ENCODE peak calls at places on chromosomes 2 and 18, in five cellular contexts. J is fibroblast of lung, U is cardiac fibroblast, G is psoas muscle, D is NB4. M is an unnamed sample.

GRCh38 chr18:70107037-70107436 is 98.5 kb downstream of the RTTN start:
- DNase-seq in J (peak; percentile 20), D (no peak), G (no peak), U (no peak), M (peak; percentile 22)

GRCh38 chr2:42510930-42511271 is 17.1 kb upstream of the KCNG3 start:
- DNase-seq in G (no peak), D (no peak), J (no peak), U (no peak), M (no peak)

GRCh38 chr18:6959110-6959509 is 158.5 kb downstream of the LAMA1 start:
- DNase-seq in G (no peak), J (no peak), D (no peak), U (peak; percentile 7), M (no peak)

GRCh38 chr18:46428368-46428767 is 228.7 kb downstream of the LOXHD1 start:
- DNase-seq in G (no peak), U (no peak), D (no peak), J (no peak), M (no peak)

GRCh38 chr2:56169521-56169920 is 14.3 kb upstream of the CCDC85A start:
- DNase-seq in U (no peak), D (no peak), G (no peak), J (no peak), M (no peak)

GRCh38 chr2:105626391-105626990 is 118.2 kb upstream of the NCK2 start:
- DNase-seq in U (no peak), J (no peak), G (no peak), D (no peak), M (no peak)

GRCh38 chr2:144358979-144359541 is 160.9 kb downstream of the ZEB2 start:
- DNase-seq in J (peak; percentile 49), U (peak; percentile 85), D (no peak), G (no peak), M (peak; percentile 34)

GRCh38 chr2:201118957-201119848 is 3.2 kb downstream of the CFLAR start:
- DNase-seq in J (peak; percentile 52), D (peak; percentile 86), U (peak; percentile 65), G (no peak), M (peak; percentile 57)

GRCh38 chr18:28816155-28816554 is 639.2 kb upstream of the CDH2 start:
- DNase-seq in G (no peak), D (no peak), J (no peak), U (no peak), M (no peak)

GRCh38 chr2:25700221-25700660 is 26.9 kb upstream of the DTNB start:
- DNase-seq in G (no peak), D (peak; percentile 60), J (peak; percentile 78), U (peak; percentile 61), M (peak; percentile 51)

GRCh38 chr2:215015421-215015820 is 123.0 kb downstream of the ABCA12 start:
- DNase-seq in D (no peak), U (no peak), G (no peak), J (no peak), M (no peak)

GRCh38 chr2:239801404-239802100 is 223.6 kb downstream of the NDUFA10 start:
- DNase-seq in U (no peak), J (no peak), G (no peak), D (no peak), M (no peak)

GRCh38 chr2:64952896-64953482 is 36.2 kb upstream of the SLC1A4 start:
- DNase-seq in U (peak; percentile 84), D (no peak), J (peak; percentile 96), G (no peak), M (peak; percentile 43)

GRCh38 chr2:140905078-140905781 is 1225.6 kb downstream of the LRP1B start:
- DNase-seq in G (no peak), D (no peak), J (no peak), U (no peak), M (no peak)

GRCh38 chr2:47007826-47008225 is 92.2 kb upstream of the MCFD2 start:
- DNase-seq in G (no peak), D (no peak), J (no peak), U (no peak), M (no peak)

GRCh38 chr2:26621469-26622199 is 19.5 kb downstream of the CIB4 start:
- DNase-seq in G (no peak), U (peak; percentile 31), D (no peak), J (peak; percentile 49), M (no peak)

GRCh38 chr2:238841542-238842181 is 6.2 kb upstream of the TWIST2 start:
- DNase-seq in G (no peak), D (no peak), U (peak; percentile 28), J (no peak), M (no peak)

DNA sequence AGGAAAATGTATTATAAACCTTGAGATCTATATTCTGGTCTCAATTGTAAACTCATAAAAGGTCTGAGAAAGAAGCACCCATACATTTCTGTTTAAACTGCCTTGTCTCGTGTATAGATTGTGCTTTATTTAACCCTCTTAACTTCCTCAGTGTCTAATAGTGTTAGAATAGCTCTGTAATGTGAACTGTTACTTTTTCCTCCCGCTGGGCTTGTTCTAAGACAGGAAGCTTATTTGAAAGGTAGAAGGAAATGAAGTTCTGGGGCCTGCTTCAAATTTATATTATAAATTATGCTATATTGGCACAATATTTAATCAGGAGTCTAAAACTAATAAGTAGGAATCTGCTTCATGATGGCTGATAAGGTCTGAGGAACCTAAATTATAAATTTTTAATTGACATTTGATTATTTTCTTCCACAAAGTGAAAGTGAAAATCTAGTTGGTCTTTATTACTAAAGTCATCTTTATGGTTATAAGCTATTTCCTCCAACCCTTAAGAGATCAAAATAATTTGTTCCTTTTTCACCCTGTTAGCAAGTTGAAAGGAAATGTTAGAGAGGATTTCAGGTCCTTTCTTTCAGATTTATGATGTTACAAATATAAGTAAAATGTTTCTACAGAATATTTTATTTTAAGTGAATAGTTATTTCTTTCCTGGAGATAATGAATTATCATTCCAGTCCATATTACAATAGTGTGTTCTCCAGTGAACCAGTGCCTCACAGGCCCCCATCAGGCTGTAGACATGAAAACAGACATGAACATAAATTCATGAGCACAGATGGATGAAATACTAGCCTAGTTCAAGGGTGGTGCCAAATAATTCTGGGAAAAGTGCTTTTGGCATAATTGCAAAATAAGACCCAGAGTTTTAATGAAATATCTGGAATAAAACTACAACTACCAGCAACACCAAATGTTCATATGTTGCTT is 7.9 kb downstream of the MFSD6 start:
- DNase-seq in J (no peak), D (no peak), G (no peak), U (no peak), M (no peak)
- H3K4me3 ChIP-seq in J (no peak overlapping the region), D (no peak overlapping the region), G (no peak overlapping the region), U (no peak overlapping the region), M (no peak overlapping the region)

GRCh38 chr2:177212106-177212894 is at the start of gene HNRNPA3:
- DNase-seq in G (peak; percentile 100), J (peak; percentile 99), D (peak; percentile 99), U (peak; percentile 99), M (peak; percentile 99)
- TF ChIP-seq CTCF in G (no peak), J (peak; percentile 20), D (no peak), U (no peak), M (peak; percentile 13)

GRCh38 chr2:213067888-213068287 is 83.5 kb downstream of the IKZF2 start:
- DNase-seq in J (no peak), G (no peak), U (peak; percentile 43), D (no peak), M (no peak)

GRCh38 chr2:213065583-213066444 is 85.6 kb downstream of the IKZF2 start:
- DNase-seq in D (peak; percentile 25), J (peak; percentile 65), U (peak; percentile 64), G (no peak), M (peak; percentile 70)

GRCh38 chr2:213064099-213064498 is 87.3 kb downstream of the IKZF2 start:
- DNase-seq in J (no peak), U (no peak), D (no peak), G (no peak), M (no peak)

GRCh38 chr2:213068681-213069359 is 82.6 kb downstream of the IKZF2 start:
- DNase-seq in J (no peak), D (no peak), U (peak; percentile 13), G (no peak), M (no peak)

GRCh38 chr2:213066445-213066746 is 85.0 kb downstream of the IKZF2 start:
- DNase-seq in G (no peak), D (no peak), U (no peak), J (no peak), M (no peak)
- H3K4me3 ChIP-seq in G (peak overlapping the region; percentile 48), D (no peak overlapping the region), U (no peak overlapping the region), J (no peak overlapping the region), M (no peak overlapping the region)

GRCh38 chr18:31801078-31801477 is 40.4 kb upstream of the SLC25A52 start:
- DNase-seq in U (no peak), J (no peak), D (no peak), G (no peak), M (no peak)
- TF ChIP-seq CTCF in U (no peak), J (no peak), D (no peak), G (no peak), M (no peak)

GRCh38 chr18:5668087-5668715 is 124.4 kb upstream of the EPB41L3 start:
- DNase-seq in J (no peak), U (no peak), G (no peak), D (no peak), M (no peak)

GRCh38 chr18:5667356-5667755 is 123.6 kb upstream of the EPB41L3 start:
- DNase-seq in J (no peak), U (no peak), D (no peak), G (no peak), M (no peak)

GRCh38 chr18:5661179-5661578 is 117.4 kb upstream of the EPB41L3 start:
- DNase-seq in D (no peak), G (no peak), J (no peak), U (no peak), M (no peak)

DNA sequence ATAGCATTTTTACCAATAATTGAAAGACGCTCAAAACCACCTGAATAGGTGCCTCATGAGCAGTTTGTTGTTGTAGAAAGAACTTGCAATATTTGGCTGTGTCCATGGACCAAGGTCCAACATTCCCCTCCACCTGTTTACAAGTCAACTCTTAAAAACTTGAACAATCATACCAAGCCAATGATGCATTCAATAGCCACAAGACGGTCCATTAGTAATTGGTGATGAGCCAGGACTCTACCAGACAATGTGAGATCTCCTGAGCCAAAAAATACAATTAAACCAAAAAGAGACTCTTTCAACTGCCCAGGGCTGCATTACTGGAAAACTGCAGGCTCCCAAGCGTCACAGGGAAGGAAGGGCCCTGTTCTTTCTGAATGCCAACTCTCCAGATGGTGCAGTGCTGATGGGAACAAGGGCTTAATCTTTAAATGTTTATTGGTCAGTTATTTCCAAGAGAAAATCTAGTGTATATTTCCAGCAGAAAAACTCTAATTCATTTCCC is 118.8 kb upstream of the EPB41L3 start:
- DNase-seq in J (no peak), G (no peak), U (no peak), D (no peak), M (no peak)
- H3K4me3 ChIP-seq in J (no peak overlapping the region), G (no peak overlapping the region), U (no peak overlapping the region), D (no peak overlapping the region), M (no peak overlapping the region)

DNA sequence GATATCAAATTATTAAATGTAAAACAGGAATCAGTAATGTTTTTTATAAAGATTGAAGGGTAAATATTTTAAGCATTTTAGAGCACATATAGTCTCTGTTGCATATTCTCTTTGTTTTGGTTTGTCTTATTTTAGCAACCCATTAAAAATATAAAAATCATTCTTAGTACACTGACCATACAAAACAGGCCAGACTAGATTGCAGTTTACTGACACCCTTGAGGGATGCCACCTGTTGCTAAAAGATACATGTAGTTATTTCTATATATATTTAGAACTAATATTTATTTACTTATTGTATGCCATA is 44.7 kb upstream of the SULT1C3 start:
- DNase-seq in U (no peak), D (no peak), J (no peak), G (no peak), M (no peak)
- TF ChIP-seq CTCF in U (no peak), D (no peak), J (no peak), G (no peak), M (no peak)

GRCh38 chr18:62537946-62538345 is 15.1 kb downstream of the ZCCHC2 start:
- DNase-seq in G (no peak), U (no peak), J (no peak), D (no peak), M (no peak)
- H3K4me3 ChIP-seq in G (no peak overlapping the region), U (no peak overlapping the region), J (no peak overlapping the region), D (no peak overlapping the region), M (no peak overlapping the region)